ENCODE peak calls at places on chromosome 18, in five cellular contexts. N, A, K, U and M are unnamed samples.
A peak's percentile ranks its signal among the peaks of the same experiment; 100 is the strongest.

GRCh38 chr18:79495591-79496071 is 99.9 kb downstream of the NFATC1 start:
- DNase-seq in N (no peak), K (no peak), U (no peak), A (no peak), M (no peak)

GRCh38 chr18:32661486-32662299 is 111.1 kb downstream of the KLHL14 start:
- DNase-seq in K (no peak), U (peak; percentile 19), A (no peak), N (peak; percentile 88), M (no peak)

GRCh38 chr18:46291149-46291548 is 187.0 kb downstream of the HAUS1 start:
- DNase-seq in N (no peak), U (no peak), A (no peak), K (no peak), M (no peak)

GRCh38 chr18:53792762-53793161 is 431.7 kb downstream of the MBD2 start:
- DNase-seq in A (no peak), U (no peak), K (no peak), N (no peak), M (no peak)

GRCh38 chr18:74255022-74255658 is 36.6 kb downstream of the CYB5A start:
- DNase-seq in N (peak; percentile 32), K (no peak), U (no peak), A (no peak), M (no peak)

GRCh38 chr18:20971886-20972267 is 139.7 kb downstream of the ROCK1 start:
- DNase-seq in N (peak; percentile 41), U (peak; percentile 70), K (no peak), A (peak; percentile 62), M (no peak)

GRCh38 chr18:63908858-63909257 is 1.1 kb downstream of the SERPINB10 start:
- DNase-seq in N (no peak), A (no peak), K (no peak), U (no peak), M (no peak)

GRCh38 chr18:37426536-37427080 is 139.0 kb downstream of the CELF4 start:
- DNase-seq in A (no peak), U (no peak), K (no peak), N (no peak), M (no peak)

GRCh38 chr18:13429016-13429415 is 210.5 kb downstream of the LDLRAD4 start:
- DNase-seq in N (no peak), U (no peak), A (no peak), K (no peak), M (no peak)

DNA sequence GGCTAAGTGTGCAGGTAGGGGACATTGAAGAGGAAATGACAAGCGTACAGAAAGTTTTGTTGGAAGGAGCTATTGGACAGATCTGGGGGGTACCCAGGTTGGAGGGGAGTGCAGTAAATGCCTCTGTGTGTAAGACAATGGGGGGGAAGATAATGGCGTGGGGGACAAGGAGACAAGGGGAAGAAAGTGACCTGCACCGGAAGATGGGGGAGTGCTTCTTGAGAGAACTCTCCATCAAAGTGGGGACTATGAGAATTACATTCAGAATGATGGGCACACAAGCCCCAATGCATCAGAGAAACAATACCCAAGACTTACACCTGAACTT is 189.9 kb downstream of the ALPK2 start:
- DNase-seq in N (no peak), A (no peak), K (no peak), U (no peak), M (no peak)
- H3K4me3 ChIP-seq in N (no peak overlapping the region), A (no peak overlapping the region), K (peak overlapping the region; percentile 34), U (no peak overlapping the region), M (no peak overlapping the region)

GRCh38 chr18:50548160-50548559 is 11.7 kb upstream of the MAPK4 start:
- DNase-seq in A (no peak), N (no peak), U (no peak), K (no peak), M (no peak)

GRCh38 chr18:50545936-50546335 is 14.0 kb upstream of the MAPK4 start:
- DNase-seq in U (no peak), A (no peak), K (no peak), N (no peak), M (no peak)
- H3K4me3 ChIP-seq in U (no peak overlapping the region), A (no peak overlapping the region), K (no peak overlapping the region), N (no peak overlapping the region), M (no peak overlapping the region)

GRCh38 chr18:77208969-77209368 is 40.7 kb upstream of the GALR1 start:
- DNase-seq in K (peak; percentile 40), U (peak; percentile 79), N (peak; percentile 17), A (peak; percentile 88), M (peak; percentile 72)
- H3K4me3 ChIP-seq in K (peak overlapping the region; percentile 36), U (peak overlapping the region; percentile 24), N (no peak overlapping the region), A (no peak overlapping the region), M (peak overlapping the region; percentile 21)

DNA sequence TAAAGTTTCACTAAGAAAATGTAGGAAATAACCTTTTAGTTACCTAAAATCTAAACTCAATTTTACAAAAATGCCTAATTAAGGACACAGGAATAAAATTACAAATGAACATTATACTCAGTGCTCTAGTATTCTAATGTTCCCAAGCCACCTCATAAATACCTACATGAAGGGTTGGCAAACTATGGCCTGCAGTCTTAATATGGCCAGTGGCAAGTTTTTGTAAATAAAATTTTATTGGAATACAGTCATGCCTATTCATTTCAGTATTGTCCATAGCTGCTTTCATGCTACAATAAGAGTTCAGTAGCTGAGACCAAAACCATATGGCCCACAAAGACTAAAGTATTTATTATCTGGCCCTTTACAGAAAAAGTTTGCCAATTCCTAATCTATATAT is 53.8 kb downstream of the SS18 start:
- DNase-seq in N (no peak), U (no peak), K (no peak), A (no peak), M (no peak)
- H3K4me3 ChIP-seq in N (no peak overlapping the region), U (no peak overlapping the region), K (no peak overlapping the region), A (no peak overlapping the region), M (no peak overlapping the region)

GRCh38 chr18:10518595-10519273 is 7.1 kb upstream of the NAPG start:
- DNase-seq in N (no peak), K (no peak), U (peak; percentile 55), A (peak; percentile 42), M (no peak)

GRCh38 chr18:10515456-10515855 is 10.4 kb upstream of the NAPG start:
- DNase-seq in A (no peak), N (peak; percentile 75), K (no peak), U (no peak), M (no peak)

GRCh38 chr18:10514621-10515020 is 11.2 kb upstream of the NAPG start:
- DNase-seq in N (no peak), K (no peak), A (no peak), U (no peak), M (no peak)

GRCh38 chr18:10516078-10516477 is 9.7 kb upstream of the NAPG start:
- DNase-seq in K (no peak), U (no peak), N (no peak), A (no peak), M (no peak)

DNA sequence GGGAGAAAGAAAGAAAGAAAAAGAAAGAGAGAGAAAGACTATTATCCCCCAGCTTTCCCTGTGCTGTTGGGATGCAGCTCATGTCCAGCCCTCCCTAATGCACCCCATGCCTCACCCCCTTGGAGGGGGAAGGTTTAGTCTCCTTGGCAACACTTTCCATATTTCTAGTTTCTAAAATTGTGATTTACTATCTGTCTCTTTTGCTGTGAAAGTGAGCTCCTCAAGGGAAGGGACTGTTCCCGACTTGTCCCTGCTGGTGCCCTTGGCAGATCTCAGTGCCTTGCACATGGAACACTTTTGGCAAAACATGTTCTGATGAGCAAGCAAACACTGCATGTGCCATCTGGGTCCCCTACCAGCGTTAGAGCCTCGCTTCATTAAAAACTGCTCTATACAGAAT is 11.7 kb upstream of the NAPG start:
- DNase-seq in K (no peak), N (no peak), A (no peak), U (no peak), M (no peak)
- H3K4me3 ChIP-seq in K (no peak overlapping the region), N (no peak overlapping the region), A (no peak overlapping the region), U (no peak overlapping the region), M (no peak overlapping the region)